ENCODE peak calls at places on chromosomes 4 and X, in eight cellular contexts. One of them, this sample, is unnamed. For H3K36me3, the result is how much of the 10 kb centered on the place peaks cover.

GRCh38 chr4:39375478-39375877 is 9.3 kb upstream of the RFC1 start:
- DNase-seq in upper lobe of left lung: no peak
- DNase-seq in cardiac muscle cell: no peak
- DNase-seq in GM23338: no peak
- DNase-seq in lower lobe of right lung: no peak
- DNase-seq in upper lobe of right lung: no peak
- DNase-seq in body of pancreas: no peak
- DNase-seq in transverse colon: no peak
- DNase-seq in this sample: no peak

GRCh38 chr4:155494037-155494718 is 117.4 kb upstream of the MAP9 start:
- DNase-seq in upper lobe of left lung: no peak
- DNase-seq in cardiac muscle cell: no peak
- DNase-seq in GM23338: no peak
- DNase-seq in lower lobe of right lung: no peak
- DNase-seq in upper lobe of right lung: no peak
- DNase-seq in body of pancreas: no peak
- DNase-seq in transverse colon: no peak
- DNase-seq in this sample: no peak

GRCh38 chr4:26000274-26000950 is 86.4 kb downstream of the SMIM20 start:
- DNase-seq in upper lobe of left lung: no peak
- DNase-seq in cardiac muscle cell: no peak
- DNase-seq in GM23338: peak
- DNase-seq in lower lobe of right lung: no peak
- DNase-seq in upper lobe of right lung: no peak
- DNase-seq in body of pancreas: no peak
- DNase-seq in transverse colon: no peak
- DNase-seq in this sample: no peak

GRCh38 chr4:173185832-173186545 is 17.4 kb downstream of the GALNT7 start:
- DNase-seq in upper lobe of left lung: no peak
- DNase-seq in cardiac muscle cell: no peak
- DNase-seq in GM23338: no peak
- DNase-seq in lower lobe of right lung: no peak
- DNase-seq in upper lobe of right lung: no peak
- DNase-seq in body of pancreas: no peak
- DNase-seq in transverse colon: no peak
- DNase-seq in this sample: no peak

GRCh38 chr4:88756149-88756548 is 58.5 kb upstream of the NAP1L5 start:
- DNase-seq in upper lobe of left lung: no peak
- DNase-seq in cardiac muscle cell: no peak
- DNase-seq in GM23338: no peak
- DNase-seq in lower lobe of right lung: no peak
- DNase-seq in upper lobe of right lung: no peak
- DNase-seq in body of pancreas: no peak
- DNase-seq in transverse colon: no peak
- DNase-seq in this sample: no peak

GRCh38 chr4:96162631-96163030 is 322.7 kb downstream of the PDHA2 start:
- DNase-seq in upper lobe of left lung: no peak
- DNase-seq in cardiac muscle cell: no peak
- DNase-seq in GM23338: peak
- DNase-seq in lower lobe of right lung: no peak
- DNase-seq in upper lobe of right lung: no peak
- DNase-seq in body of pancreas: no peak
- DNase-seq in transverse colon: no peak
- DNase-seq in this sample: no peak

GRCh38 chr4:13527192-13527982 is 16.9 kb downstream of the NKX3-2 start:
- DNase-seq in upper lobe of left lung: no peak
- DNase-seq in cardiac muscle cell: no peak
- DNase-seq in GM23338: no peak
- DNase-seq in lower lobe of right lung: no peak
- DNase-seq in upper lobe of right lung: no peak
- DNase-seq in body of pancreas: no peak
- DNase-seq in transverse colon: no peak
- DNase-seq in this sample: no peak

GRCh38 chrX:131881194-131881593 is 141.9 kb upstream of the STK26 start:
- DNase-seq in upper lobe of left lung: no peak
- DNase-seq in cardiac muscle cell: no peak
- DNase-seq in GM23338: peak
- DNase-seq in lower lobe of right lung: no peak
- DNase-seq in upper lobe of right lung: no peak
- DNase-seq in body of pancreas: no peak
- DNase-seq in transverse colon: no peak
- DNase-seq in this sample: no peak

GRCh38 chr4:108152980-108153379 is 15.8 kb downstream of the LEF1 start:
- DNase-seq in upper lobe of left lung: no peak
- DNase-seq in cardiac muscle cell: no peak
- DNase-seq in GM23338: no peak
- DNase-seq in lower lobe of right lung: no peak
- DNase-seq in upper lobe of right lung: no peak
- DNase-seq in body of pancreas: no peak
- DNase-seq in transverse colon: no peak
- DNase-seq in this sample: no peak

GRCh38 chr4:128512161-128512560 is 224.5 kb upstream of the PGRMC2 start:
- DNase-seq in upper lobe of left lung: no peak
- DNase-seq in cardiac muscle cell: no peak
- DNase-seq in GM23338: no peak
- DNase-seq in lower lobe of right lung: no peak
- DNase-seq in upper lobe of right lung: no peak
- DNase-seq in body of pancreas: no peak
- DNase-seq in transverse colon: no peak
- DNase-seq in this sample: no peak

GRCh38 chr4:140816806-140817205 is 60.6 kb upstream of the TBC1D9 start:
- DNase-seq in upper lobe of left lung: no peak
- DNase-seq in cardiac muscle cell: no peak
- DNase-seq in GM23338: no peak
- DNase-seq in lower lobe of right lung: no peak
- DNase-seq in upper lobe of right lung: no peak
- DNase-seq in body of pancreas: no peak
- DNase-seq in transverse colon: no peak
- DNase-seq in this sample: no peak

GRCh38 chr4:134544303-134544761 is 342.7 kb upstream of the PABPC4L start:
- DNase-seq in upper lobe of left lung: no peak
- DNase-seq in cardiac muscle cell: peak
- DNase-seq in GM23338: peak
- DNase-seq in lower lobe of right lung: no peak
- DNase-seq in upper lobe of right lung: no peak
- DNase-seq in body of pancreas: no peak
- DNase-seq in transverse colon: peak
- DNase-seq in this sample: no peak

GRCh38 chr4:154158756-154159155 is 332.8 kb downstream of the DCHS2 start:
- DNase-seq in upper lobe of left lung: no peak
- DNase-seq in cardiac muscle cell: no peak
- DNase-seq in GM23338: no peak
- DNase-seq in lower lobe of right lung: no peak
- DNase-seq in upper lobe of right lung: no peak
- DNase-seq in body of pancreas: no peak
- DNase-seq in transverse colon: no peak
- DNase-seq in this sample: no peak

GRCh38 chrX:21675931-21676330 is 17.8 kb upstream of the KLHL34 start:
- DNase-seq in upper lobe of left lung: no peak
- DNase-seq in cardiac muscle cell: no peak
- DNase-seq in GM23338: peak
- DNase-seq in lower lobe of right lung: no peak
- DNase-seq in upper lobe of right lung: no peak
- DNase-seq in body of pancreas: no peak
- DNase-seq in transverse colon: no peak
- DNase-seq in this sample: no peak

GRCh38 chr4:165288639-165289428 is 38.6 kb upstream of the MSMO1 start:
- DNase-seq in upper lobe of left lung: no peak
- DNase-seq in cardiac muscle cell: no peak
- DNase-seq in GM23338: no peak
- DNase-seq in lower lobe of right lung: no peak
- DNase-seq in upper lobe of right lung: no peak
- DNase-seq in body of pancreas: no peak
- DNase-seq in transverse colon: no peak
- DNase-seq in this sample: no peak

GRCh38 chrX:1481636-1482529 is 29.2 kb upstream of the ASMTL start:
- DNase-seq in upper lobe of left lung: peak
- DNase-seq in cardiac muscle cell: peak
- DNase-seq in GM23338: peak
- DNase-seq in lower lobe of right lung: peak
- DNase-seq in upper lobe of right lung: peak
- DNase-seq in body of pancreas: peak
- DNase-seq in transverse colon: peak
- DNase-seq in this sample: peak

GRCh38 chrX:1477801-1478458 is 25.2 kb upstream of the ASMTL start:
- DNase-seq in upper lobe of left lung: no peak
- DNase-seq in cardiac muscle cell: no peak
- DNase-seq in GM23338: no peak
- DNase-seq in lower lobe of right lung: no peak
- DNase-seq in upper lobe of right lung: no peak
- DNase-seq in body of pancreas: no peak
- DNase-seq in transverse colon: no peak
- DNase-seq in this sample: no peak

GRCh38 chrX:1477229-1477628 is 24.5 kb upstream of the ASMTL start:
- DNase-seq in upper lobe of left lung: no peak
- DNase-seq in cardiac muscle cell: no peak
- DNase-seq in GM23338: no peak
- DNase-seq in lower lobe of right lung: no peak
- DNase-seq in upper lobe of right lung: no peak
- DNase-seq in body of pancreas: no peak
- DNase-seq in transverse colon: no peak
- DNase-seq in this sample: no peak

GRCh38 chrX:1476682-1477081 is 24.0 kb upstream of the ASMTL start:
- DNase-seq in upper lobe of left lung: no peak
- DNase-seq in cardiac muscle cell: no peak
- DNase-seq in GM23338: no peak
- DNase-seq in lower lobe of right lung: no peak
- DNase-seq in upper lobe of right lung: no peak
- DNase-seq in body of pancreas: no peak
- DNase-seq in transverse colon: no peak
- DNase-seq in this sample: no peak

DNA sequence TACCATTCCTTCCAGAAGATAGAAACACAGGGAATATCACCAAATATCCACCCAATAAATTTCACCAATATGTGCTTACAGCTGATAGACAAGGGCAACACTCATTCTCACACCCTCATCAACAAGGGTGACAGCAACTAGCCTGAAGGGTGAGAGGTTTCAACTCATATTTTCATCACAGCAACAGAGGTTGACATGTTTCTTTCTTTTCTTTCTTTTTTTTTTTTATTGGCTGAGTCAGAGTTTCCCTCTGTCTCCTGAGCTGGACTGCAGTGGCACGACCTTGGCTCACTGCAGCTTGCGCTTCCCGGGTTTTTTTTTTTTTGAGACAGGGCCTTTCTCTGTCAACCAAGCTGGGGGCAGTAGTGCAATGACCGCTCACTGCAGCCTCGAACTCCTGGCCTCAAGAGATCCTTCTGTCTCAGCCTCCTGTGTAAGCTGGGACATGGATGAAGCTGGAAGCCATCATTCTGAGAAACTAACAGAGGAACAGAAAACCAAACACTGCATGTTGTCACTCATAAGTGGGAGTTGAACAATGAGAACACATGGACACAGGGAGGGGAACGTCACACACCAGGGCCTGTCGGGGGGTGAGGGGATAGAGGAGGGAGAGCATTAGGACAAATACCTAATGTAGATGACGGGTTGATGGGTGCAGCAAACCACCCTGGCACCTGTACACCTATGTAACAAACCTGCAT is 27.5 kb upstream of the ASMTL start:
- DNase-seq in upper lobe of left lung: no peak
- DNase-seq in cardiac muscle cell: no peak
- DNase-seq in GM23338: no peak
- DNase-seq in lower lobe of right lung: no peak
- DNase-seq in upper lobe of right lung: peak
- DNase-seq in body of pancreas: no peak
- DNase-seq in transverse colon: no peak
- DNase-seq in this sample: no peak
- H3K36me3 ChIP-seq in upper lobe of left lung: under half
- H3K36me3 ChIP-seq in cardiac muscle cell: under half
- H3K36me3 ChIP-seq in GM23338: under half
- H3K36me3 ChIP-seq in lower lobe of right lung: under half
- H3K36me3 ChIP-seq in upper lobe of right lung: under half
- H3K36me3 ChIP-seq in body of pancreas: under half
- H3K36me3 ChIP-seq in transverse colon: under half
- H3K36me3 ChIP-seq in this sample: under half

GRCh38 chr4:147173797-147174196 is 228.1 kb upstream of the TTC29 start:
- DNase-seq in upper lobe of left lung: no peak
- DNase-seq in cardiac muscle cell: peak
- DNase-seq in GM23338: no peak
- DNase-seq in lower lobe of right lung: no peak
- DNase-seq in upper lobe of right lung: no peak
- DNase-seq in body of pancreas: no peak
- DNase-seq in transverse colon: no peak
- DNase-seq in this sample: no peak

GRCh38 chr4:147173317-147173716 is 227.7 kb upstream of the TTC29 start:
- DNase-seq in upper lobe of left lung: no peak
- DNase-seq in cardiac muscle cell: peak
- DNase-seq in GM23338: no peak
- DNase-seq in lower lobe of right lung: no peak
- DNase-seq in upper lobe of right lung: no peak
- DNase-seq in body of pancreas: no peak
- DNase-seq in transverse colon: no peak
- DNase-seq in this sample: no peak

GRCh38 chr4:147175460-147176025 is 229.9 kb upstream of the TTC29 start:
- DNase-seq in upper lobe of left lung: no peak
- DNase-seq in cardiac muscle cell: no peak
- DNase-seq in GM23338: no peak
- DNase-seq in lower lobe of right lung: no peak
- DNase-seq in upper lobe of right lung: no peak
- DNase-seq in body of pancreas: no peak
- DNase-seq in transverse colon: no peak
- DNase-seq in this sample: no peak

GRCh38 chr4:147174561-147174960 is 228.9 kb upstream of the TTC29 start:
- DNase-seq in upper lobe of left lung: no peak
- DNase-seq in cardiac muscle cell: no peak
- DNase-seq in GM23338: no peak
- DNase-seq in lower lobe of right lung: no peak
- DNase-seq in upper lobe of right lung: no peak
- DNase-seq in body of pancreas: no peak
- DNase-seq in transverse colon: no peak
- DNase-seq in this sample: no peak
- H3K36me3 ChIP-seq in upper lobe of left lung: under half
- H3K36me3 ChIP-seq in cardiac muscle cell: under half
- H3K36me3 ChIP-seq in GM23338: under half
- H3K36me3 ChIP-seq in lower lobe of right lung: under half
- H3K36me3 ChIP-seq in upper lobe of right lung: under half
- H3K36me3 ChIP-seq in body of pancreas: under half
- H3K36me3 ChIP-seq in transverse colon: under half
- H3K36me3 ChIP-seq in this sample: under half

GRCh38 chrX:71296806-71297205 is 4.7 kb upstream of the ITGB1BP2 start:
- DNase-seq in upper lobe of left lung: no peak
- DNase-seq in cardiac muscle cell: no peak
- DNase-seq in GM23338: no peak
- DNase-seq in lower lobe of right lung: no peak
- DNase-seq in upper lobe of right lung: no peak
- DNase-seq in body of pancreas: no peak
- DNase-seq in transverse colon: no peak
- DNase-seq in this sample: no peak
- H3K36me3 ChIP-seq in upper lobe of left lung: under half
- H3K36me3 ChIP-seq in cardiac muscle cell: under half
- H3K36me3 ChIP-seq in GM23338: half or more
- H3K36me3 ChIP-seq in lower lobe of right lung: half or more
- H3K36me3 ChIP-seq in upper lobe of right lung: half or more
- H3K36me3 ChIP-seq in body of pancreas: under half
- H3K36me3 ChIP-seq in transverse colon: under half
- H3K36me3 ChIP-seq in this sample: under half

DNA sequence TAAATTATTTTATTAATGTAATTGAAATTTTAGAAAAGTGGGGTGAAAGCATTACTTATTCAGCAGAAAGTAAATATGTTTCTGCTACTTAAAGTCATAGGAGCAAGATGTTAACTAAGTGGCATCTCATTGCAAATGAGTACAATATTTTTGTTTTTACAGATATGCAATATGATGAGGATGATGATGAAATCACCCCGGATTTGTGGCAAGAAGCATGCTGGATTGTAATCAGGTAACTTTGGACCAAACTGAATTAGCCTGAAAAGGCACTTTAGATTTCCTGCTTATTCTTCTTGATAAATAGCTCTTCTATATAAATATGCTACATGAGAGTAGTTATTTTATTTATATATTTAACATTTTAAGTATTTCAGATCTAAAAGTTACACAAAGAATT is 7.5 kb downstream of the POLR2B start:
- DNase-seq in upper lobe of left lung: no peak
- DNase-seq in cardiac muscle cell: no peak
- DNase-seq in GM23338: no peak
- DNase-seq in lower lobe of right lung: no peak
- DNase-seq in upper lobe of right lung: no peak
- DNase-seq in body of pancreas: no peak
- DNase-seq in transverse colon: no peak
- DNase-seq in this sample: no peak
- H3K36me3 ChIP-seq in upper lobe of left lung: under half
- H3K36me3 ChIP-seq in cardiac muscle cell: under half
- H3K36me3 ChIP-seq in GM23338: under half
- H3K36me3 ChIP-seq in lower lobe of right lung: half or more
- H3K36me3 ChIP-seq in upper lobe of right lung: half or more
- H3K36me3 ChIP-seq in body of pancreas: under half
- H3K36me3 ChIP-seq in transverse colon: under half
- H3K36me3 ChIP-seq in this sample: under half

This sample was measured in CD8-positive, alpha-beta memory T cell.